ENCODE peak calls at places on chromosome 16, in four cellular contexts. E is A673; Z is CD8-positive, alpha-beta T cell; R is cardiac muscle cell. P is an unnamed sample.

GRCh38 chr16:87076331-87076949 is 240.8 kb downstream of the C16orf95 start:
- DNase-seq in Z (peak; percentile 13), R (no peak), E (no peak), P (no peak)

GRCh38 chr16:50607970-50608557 is 59.9 kb downstream of the NKD1 start:
- DNase-seq in Z (no peak), R (no peak), E (no peak), P (no peak)

GRCh38 chr16:68893710-68894705 is 50.7 kb downstream of the TANGO6 start:
- DNase-seq in Z (no peak), R (peak; percentile 58), E (peak; percentile 41), P (no peak)

GRCh38 chr16:50263940-50264929 is 2.1 kb upstream of the ADCY7 start:
- DNase-seq in Z (no peak), E (no peak), R (peak; percentile 38), P (no peak)

GRCh38 chr16:50196736-50197135 is 43.6 kb downstream of the TENT4B start:
- DNase-seq in E (no peak), R (peak; percentile 47), Z (peak; percentile 53), P (no peak)

GRCh38 chr16:3726021-3726687 is 8.8 kb upstream of the TRAP1 start:
- DNase-seq in R (no peak), E (no peak), Z (no peak), P (no peak)

GRCh38 chr16:2787406-2787805 is at the start of gene PRSS33:
- DNase-seq in R (no peak), E (no peak), Z (no peak), P (no peak)

GRCh38 chr16:57502048-57502775 is 15.9 kb upstream of the DOK4 start:
- DNase-seq in Z (no peak), R (no peak), E (no peak), P (no peak)

GRCh38 chr16:86214326-86215232 is 295.7 kb upstream of the FOXF1 start:
- DNase-seq in E (no peak), R (no peak), Z (no peak), P (no peak)

GRCh38 chr16:86091976-86092375 is 193.0 kb downstream of the IRF8 start:
- DNase-seq in Z (no peak), R (no peak), E (no peak), P (no peak)

GRCh38 chr16:14179116-14179515 is 108.0 kb downstream of the MRTFB start:
- DNase-seq in R (no peak), E (no peak), Z (no peak), P (no peak)

GRCh38 chr16:70430667-70431536 is 8.0 kb downstream of the ST3GAL2 start:
- DNase-seq in Z (peak; percentile 66), R (no peak), E (peak; percentile 65), P (no peak)

GRCh38 chr16:19410435-19411153 is 7.1 kb upstream of the TMC5 start:
- DNase-seq in E (peak; percentile 36), Z (no peak), R (peak; percentile 6), P (peak; percentile 23)

GRCh38 chr16:24568392-24568791 is 29.0 kb downstream of the RBBP6 start:
- DNase-seq in E (peak; percentile 55), R (peak; percentile 29), Z (no peak), P (no peak)

GRCh38 chr16:74607310-74607966 is 524 bp upstream of the GLG1 start:
- DNase-seq in Z (no peak), R (no peak), E (no peak), P (no peak)

GRCh38 chr16:79651363-79651762 is 50.8 kb upstream of the MAF start:
- DNase-seq in R (peak; percentile 82), E (no peak), Z (no peak), P (peak; percentile 83)

GRCh38 chr16:3025032-3026002 is 1.5 kb downstream of the THOC6 start:
- DNase-seq in Z (no peak), E (no peak), R (no peak), P (no peak)

GRCh38 chr16:80824623-80825364 is 20.4 kb upstream of the CDYL2 start:
- DNase-seq in E (peak; percentile 54), R (peak; percentile 79), Z (no peak), P (no peak)

GRCh38 chr16:57145046-57145963 is 40.5 kb downstream of the PSME3IP1 start:
- DNase-seq in E (peak; percentile 29), R (peak; percentile 29), Z (no peak), P (no peak)

GRCh38 chr16:74737521-74737920 is 36.9 kb upstream of the MLKL start:
- DNase-seq in R (no peak), Z (no peak), E (no peak), P (no peak)

GRCh38 chr16:76193851-76194620 is 83.2 kb upstream of the CNTNAP4 start:
- DNase-seq in Z (no peak), R (peak; percentile 1), E (peak; percentile 1), P (no peak)

GRCh38 chr16:5018791-5019190 is 14.9 kb downstream of the NAGPA start:
- DNase-seq in E (no peak), R (no peak), Z (no peak), P (no peak)

GRCh38 chr16:50548659-50549560 is 714 bp downstream of the NKD1 start:
- DNase-seq in R (peak; percentile 18), E (peak; percentile 20), Z (no peak), P (no peak)

GRCh38 chr16:22926105-22926751 is 112.3 kb downstream of the HS3ST2 start:
- DNase-seq in R (no peak), Z (no peak), E (no peak), P (no peak)

GRCh38 chr16:49849709-49850108 is 6.2 kb downstream of the ZNF423 start:
- DNase-seq in E (no peak), Z (no peak), R (no peak), P (no peak)

GRCh38 chr16:87190288-87191240 is 126.6 kb downstream of the C16orf95 start:
- DNase-seq in E (no peak), R (no peak), Z (no peak), P (no peak)

GRCh38 chr16:82738699-82739098 is 111.9 kb downstream of the CDH13 start:
- DNase-seq in R (peak; percentile 55), E (peak; percentile 7), Z (no peak), P (peak; percentile 5)

GRCh38 chr16:14337303-14338191 is 266.4 kb downstream of the MRTFB start:
- DNase-seq in E (no peak), R (peak; percentile 42), Z (no peak), P (no peak)

GRCh38 chr16:56667581-56668571 is at the start of gene MT1G:
- DNase-seq in R (peak; percentile 56), Z (no peak), E (peak; percentile 63), P (no peak)

GRCh38 chr16:25163683-25164082 is 52.1 kb downstream of the LCMT1 start:
- DNase-seq in R (no peak), Z (no peak), E (no peak), P (no peak)

GRCh38 chr16:78474762-78475161 is 375.3 kb downstream of the WWOX start:
- DNase-seq in Z (no peak), E (no peak), R (no peak), P (no peak)

GRCh38 chr16:49961087-49961486 is 63.9 kb upstream of the CNEP1R1 start:
- DNase-seq in E (no peak), Z (no peak), R (peak; percentile 56), P (no peak)

GRCh38 chr16:64381979-64382378 is 739.9 kb downstream of the CDH11 start:
- DNase-seq in Z (no peak), R (no peak), E (no peak), P (no peak)

GRCh38 chr16:58000706-58001676 is at the start of gene USB1:
- DNase-seq in Z (peak; percentile 91), R (peak; percentile 85), E (peak; percentile 89), P (peak; percentile 94)

GRCh38 chr16:65548470-65548869 is 426.6 kb upstream of the CDH11 start:
- DNase-seq in E (no peak), R (peak; percentile 51), Z (no peak), P (no peak)

GRCh38 chr16:2698996-2699750 is 16.9 kb downstream of the KCTD5 start:
- DNase-seq in Z (no peak), R (no peak), E (no peak), P (no peak)

GRCh38 chr16:3173892-3174617 is 13.9 kb upstream of the OR1F1 start:
- DNase-seq in R (no peak), E (peak; percentile 81), Z (no peak), P (no peak)

GRCh38 chr16:80554037-80554436 is 13.2 kb downstream of the DYNLRB2 start:
- DNase-seq in E (no peak), R (no peak), Z (no peak), P (no peak)

GRCh38 chr16:57912529-57913260 is 58.2 kb downstream of the CNGB1 start:
- DNase-seq in R (no peak), E (no peak), Z (no peak), P (no peak)

GRCh38 chr16:57092786-57093301 is 461 bp downstream of the CPNE2 start:
- DNase-seq in E (peak; percentile 51), Z (peak; percentile 75), R (peak; percentile 35), P (peak; percentile 70)

GRCh38 chr16:27735031-27735430 is 185.1 kb downstream of the KATNIP start:
- DNase-seq in Z (no peak), E (no peak), R (no peak), P (no peak)
- H3K36me3 ChIP-seq in Z (no peaks in the 10 kb centered on the region), E (no peaks in the 10 kb centered on the region), R (no peaks in the 10 kb centered on the region), P (no peaks in the 10 kb centered on the region)

GRCh38 chr16:66719246-66719645 is 22.7 kb upstream of the CMTM4 start:
- DNase-seq in R (no peak), E (no peak), Z (no peak), P (no peak)
- H3K9me3 ChIP-seq in R (no peaks in the 10 kb centered on the region), E (no peaks in the 10 kb centered on the region), Z (no peaks in the 10 kb centered on the region), P (no peaks in the 10 kb centered on the region)

GRCh38 chr16:11886881-11887280 is 28.9 kb downstream of the GSPT1 start:
- DNase-seq in E (no peak), R (no peak), Z (no peak), P (no peak)
- H3K4me3 ChIP-seq in E (no peak overlapping the region), R (no peak overlapping the region), Z (no peak overlapping the region), P (no peak overlapping the region)

GRCh38 chr16:89554343-89554742 is 6.1 kb upstream of the RPL13 start:
- DNase-seq in R (no peak), E (no peak), Z (no peak), P (no peak)
- H3K36me3 ChIP-seq in R (peaks cover 29% of the 10 kb centered on the region), E (peaks cover 3% of the 10 kb centered on the region), Z (peaks cover 12% of the 10 kb centered on the region), P (peaks cover 10% of the 10 kb centered on the region)

DNA sequence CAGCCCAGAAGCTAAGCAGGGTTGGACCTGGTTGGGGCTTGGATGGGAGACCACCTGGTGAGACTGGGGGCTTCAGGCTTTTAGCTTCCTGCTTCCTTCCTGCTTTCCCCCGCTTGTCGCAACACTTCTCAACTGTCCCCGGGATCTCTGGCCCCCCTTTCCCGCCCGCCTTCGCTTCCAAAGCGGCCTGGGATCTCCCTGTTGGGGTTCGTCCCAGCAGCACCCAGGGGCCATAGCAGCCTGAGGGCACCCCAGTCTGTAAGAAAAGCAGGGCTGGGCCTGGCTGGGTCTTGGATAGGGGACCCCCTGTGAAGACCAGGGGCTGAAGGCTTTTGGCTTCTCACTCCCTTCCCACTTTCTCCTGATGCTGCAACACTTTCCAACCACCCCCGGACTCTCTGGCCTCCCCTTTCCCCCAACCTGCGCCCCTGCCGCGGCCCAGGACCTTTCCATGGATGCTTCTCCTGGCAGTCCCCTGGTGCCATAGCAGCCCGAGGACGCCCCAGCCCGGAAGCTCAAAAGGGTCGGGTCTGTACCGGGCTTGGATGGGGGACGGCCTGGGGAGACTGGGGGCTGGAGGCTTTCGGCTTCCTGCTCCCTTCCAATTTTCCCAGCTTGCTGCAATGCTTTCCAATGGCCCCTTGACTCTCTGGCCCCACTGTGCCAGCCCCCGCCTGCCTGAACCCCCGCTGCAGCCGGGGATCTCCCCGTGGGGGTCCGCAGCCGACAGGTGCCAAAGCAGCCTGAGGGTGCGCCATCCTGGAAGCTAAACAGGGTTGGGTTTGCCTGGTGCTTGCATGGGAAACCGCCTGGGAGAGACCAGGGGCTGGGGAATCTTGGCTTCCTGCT is 2276.2 kb downstream of the TP53TG3F start:
- DNase-seq in R (no peak), E (no peak), Z (no peak), P (no peak)
- H3K9me3 ChIP-seq in R (no peaks in the 10 kb centered on the region), E (peaks cover 18% of the 10 kb centered on the region), Z (no peaks in the 10 kb centered on the region), P (no peaks in the 10 kb centered on the region)

GRCh38 chr16:71625113-71625850 is 702 bp upstream of the MARVELD3 start:
- DNase-seq in R (no peak), Z (no peak), E (no peak), P (no peak)
- H3K4me3 ChIP-seq in R (no peak overlapping the region), Z (no peak overlapping the region), E (no peak overlapping the region), P (no peak overlapping the region)